ENCODE peak calls at places on chromosomes 2 and 18, in seven cellular contexts. One of them, this sample, is unnamed.

GRCh38 chr18:12046751-12047335 is 46.8 kb upstream of the ANKRD62 start:
- DNase-seq in activated CD8-positive, alpha-beta memory T cell treated with anti-CD3 and anti-CD28 coated beads for 24 hours: no peak
- DNase-seq in WTC11: no peak
- DNase-seq in SW480: no peak
- DNase-seq in HL-60: no peak
- DNase-seq in mucosa of gallbladder: no peak
- DNase-seq in NCI-H774: no peak
- DNase-seq in this sample: no peak

GRCh38 chr18:12257996-12258718 is 4.0 kb downstream of the CIDEA start:
- DNase-seq in HL-60: no peak
- DNase-seq in activated CD8-positive, alpha-beta memory T cell treated with anti-CD3 and anti-CD28 coated beads for 24 hours: no peak
- DNase-seq in mucosa of gallbladder: no peak
- DNase-seq in SW480: no peak
- DNase-seq in WTC11: no peak
- DNase-seq in NCI-H774: no peak
- DNase-seq in this sample: no peak

GRCh38 chr2:120686511-120687168 is 49.0 kb upstream of the GLI2 start:
- DNase-seq in HL-60: no peak
- DNase-seq in activated CD8-positive, alpha-beta memory T cell treated with anti-CD3 and anti-CD28 coated beads for 24 hours: no peak
- DNase-seq in SW480: no peak
- DNase-seq in WTC11: peak
- DNase-seq in mucosa of gallbladder: no peak
- DNase-seq in NCI-H774: no peak
- DNase-seq in this sample: no peak

GRCh38 chr2:201924453-201924852 is 109.2 kb upstream of the FZD7 start:
- DNase-seq in NCI-H774: no peak
- DNase-seq in SW480: no peak
- DNase-seq in activated CD8-positive, alpha-beta memory T cell treated with anti-CD3 and anti-CD28 coated beads for 24 hours: no peak
- DNase-seq in HL-60: no peak
- DNase-seq in mucosa of gallbladder: no peak
- DNase-seq in WTC11: no peak
- DNase-seq in this sample: no peak

GRCh38 chr2:212990697-212991096 is 160.7 kb downstream of the IKZF2 start:
- DNase-seq in SW480: no peak
- DNase-seq in NCI-H774: no peak
- DNase-seq in WTC11: no peak
- DNase-seq in activated CD8-positive, alpha-beta memory T cell treated with anti-CD3 and anti-CD28 coated beads for 24 hours: no peak
- DNase-seq in mucosa of gallbladder: no peak
- DNase-seq in HL-60: no peak
- DNase-seq in this sample: no peak

GRCh38 chr2:32532341-32532740 is 95.5 kb upstream of the TTC27 start:
- DNase-seq in SW480: no peak
- DNase-seq in activated CD8-positive, alpha-beta memory T cell treated with anti-CD3 and anti-CD28 coated beads for 24 hours: no peak
- DNase-seq in mucosa of gallbladder: no peak
- DNase-seq in HL-60: no peak
- DNase-seq in WTC11: no peak
- DNase-seq in NCI-H774: no peak
- DNase-seq in this sample: no peak

GRCh38 chr2:85907671-85908157 is 18.9 kb upstream of the ST3GAL5 start:
- DNase-seq in mucosa of gallbladder: no peak
- DNase-seq in activated CD8-positive, alpha-beta memory T cell treated with anti-CD3 and anti-CD28 coated beads for 24 hours: no peak
- DNase-seq in WTC11: no peak
- DNase-seq in NCI-H774: no peak
- DNase-seq in HL-60: no peak
- DNase-seq in SW480: no peak
- DNase-seq in this sample: no peak

GRCh38 chr2:15965564-15966019 is 25.2 kb downstream of the MYCN start:
- DNase-seq in SW480: no peak
- DNase-seq in activated CD8-positive, alpha-beta memory T cell treated with anti-CD3 and anti-CD28 coated beads for 24 hours: peak
- DNase-seq in mucosa of gallbladder: no peak
- DNase-seq in NCI-H774: no peak
- DNase-seq in WTC11: no peak
- DNase-seq in HL-60: no peak
- DNase-seq in this sample: no peak

GRCh38 chr2:65185012-65185411 is 42.6 kb upstream of the ACTR2 start:
- DNase-seq in activated CD8-positive, alpha-beta memory T cell treated with anti-CD3 and anti-CD28 coated beads for 24 hours: no peak
- DNase-seq in SW480: no peak
- DNase-seq in NCI-H774: no peak
- DNase-seq in HL-60: no peak
- DNase-seq in WTC11: no peak
- DNase-seq in mucosa of gallbladder: no peak
- DNase-seq in this sample: no peak

GRCh38 chr2:99837103-99837591 is 305.2 kb downstream of the AFF3 start:
- DNase-seq in NCI-H774: no peak
- DNase-seq in HL-60: no peak
- DNase-seq in WTC11: no peak
- DNase-seq in activated CD8-positive, alpha-beta memory T cell treated with anti-CD3 and anti-CD28 coated beads for 24 hours: no peak
- DNase-seq in SW480: no peak
- DNase-seq in mucosa of gallbladder: no peak
- DNase-seq in this sample: no peak

GRCh38 chr2:43269074-43269572 is 42.7 kb upstream of the ZFP36L2 start:
- DNase-seq in NCI-H774: no peak
- DNase-seq in activated CD8-positive, alpha-beta memory T cell treated with anti-CD3 and anti-CD28 coated beads for 24 hours: no peak
- DNase-seq in WTC11: no peak
- DNase-seq in HL-60: no peak
- DNase-seq in mucosa of gallbladder: peak
- DNase-seq in SW480: no peak
- DNase-seq in this sample: no peak

GRCh38 chr2:169300617-169301530 is 61.5 kb downstream of the LRP2 start:
- DNase-seq in SW480: no peak
- DNase-seq in activated CD8-positive, alpha-beta memory T cell treated with anti-CD3 and anti-CD28 coated beads for 24 hours: no peak
- DNase-seq in NCI-H774: no peak
- DNase-seq in HL-60: no peak
- DNase-seq in WTC11: no peak
- DNase-seq in mucosa of gallbladder: no peak
- DNase-seq in this sample: no peak

GRCh38 chr2:52895726-52896340 is 871.8 kb upstream of the CHAC2 start:
- DNase-seq in activated CD8-positive, alpha-beta memory T cell treated with anti-CD3 and anti-CD28 coated beads for 24 hours: no peak
- DNase-seq in mucosa of gallbladder: no peak
- DNase-seq in HL-60: no peak
- DNase-seq in WTC11: no peak
- DNase-seq in SW480: no peak
- DNase-seq in NCI-H774: no peak
- DNase-seq in this sample: no peak

GRCh38 chr2:165239230-165239629 is at the start of gene SCN2A:
- DNase-seq in mucosa of gallbladder: no peak
- DNase-seq in WTC11: no peak
- DNase-seq in activated CD8-positive, alpha-beta memory T cell treated with anti-CD3 and anti-CD28 coated beads for 24 hours: no peak
- DNase-seq in HL-60: peak
- DNase-seq in SW480: peak
- DNase-seq in NCI-H774: peak
- DNase-seq in this sample: peak

GRCh38 chr2:15842771-15843666 is 97.3 kb upstream of the MYCN start:
- DNase-seq in HL-60: no peak
- DNase-seq in NCI-H774: no peak
- DNase-seq in activated CD8-positive, alpha-beta memory T cell treated with anti-CD3 and anti-CD28 coated beads for 24 hours: no peak
- DNase-seq in mucosa of gallbladder: no peak
- DNase-seq in WTC11: no peak
- DNase-seq in SW480: no peak
- DNase-seq in this sample: no peak

GRCh38 chr18:49863769-49864615 is 50.7 kb upstream of the ACAA2 start:
- DNase-seq in HL-60: no peak
- DNase-seq in activated CD8-positive, alpha-beta memory T cell treated with anti-CD3 and anti-CD28 coated beads for 24 hours: no peak
- DNase-seq in WTC11: no peak
- DNase-seq in SW480: no peak
- DNase-seq in NCI-H774: no peak
- DNase-seq in mucosa of gallbladder: no peak
- DNase-seq in this sample: no peak

GRCh38 chr2:17043173-17043572 is 377.5 kb upstream of the CYRIA start:
- DNase-seq in SW480: no peak
- DNase-seq in HL-60: no peak
- DNase-seq in mucosa of gallbladder: no peak
- DNase-seq in activated CD8-positive, alpha-beta memory T cell treated with anti-CD3 and anti-CD28 coated beads for 24 hours: no peak
- DNase-seq in WTC11: no peak
- DNase-seq in NCI-H774: no peak
- DNase-seq in this sample: no peak

GRCh38 chr18:11050966-11051365 is 98.4 kb downstream of the PIEZO2 start:
- DNase-seq in activated CD8-positive, alpha-beta memory T cell treated with anti-CD3 and anti-CD28 coated beads for 24 hours: no peak
- DNase-seq in WTC11: no peak
- DNase-seq in HL-60: no peak
- DNase-seq in NCI-H774: no peak
- DNase-seq in mucosa of gallbladder: no peak
- DNase-seq in SW480: peak
- DNase-seq in this sample: no peak

GRCh38 chr2:232525796-232526195 is at the start of gene CHRND:
- DNase-seq in HL-60: no peak
- DNase-seq in SW480: peak
- DNase-seq in WTC11: no peak
- DNase-seq in NCI-H774: no peak
- DNase-seq in mucosa of gallbladder: no peak
- DNase-seq in activated CD8-positive, alpha-beta memory T cell treated with anti-CD3 and anti-CD28 coated beads for 24 hours: no peak
- DNase-seq in this sample: no peak

GRCh38 chr2:68755071-68755470 is 20.5 kb downstream of the ARHGAP25 start:
- DNase-seq in activated CD8-positive, alpha-beta memory T cell treated with anti-CD3 and anti-CD28 coated beads for 24 hours: no peak
- DNase-seq in SW480: no peak
- DNase-seq in NCI-H774: no peak
- DNase-seq in HL-60: no peak
- DNase-seq in mucosa of gallbladder: no peak
- DNase-seq in WTC11: no peak
- DNase-seq in this sample: no peak

GRCh38 chr2:66561645-66562336 is 126.9 kb downstream of the MEIS1 start:
- DNase-seq in WTC11: no peak
- DNase-seq in activated CD8-positive, alpha-beta memory T cell treated with anti-CD3 and anti-CD28 coated beads for 24 hours: no peak
- DNase-seq in HL-60: no peak
- DNase-seq in NCI-H774: no peak
- DNase-seq in SW480: no peak
- DNase-seq in mucosa of gallbladder: no peak
- DNase-seq in this sample: no peak

GRCh38 chr2:19979932-19980331 is 10.0 kb downstream of the WDR35 start:
- DNase-seq in WTC11: no peak
- DNase-seq in HL-60: no peak
- DNase-seq in SW480: no peak
- DNase-seq in activated CD8-positive, alpha-beta memory T cell treated with anti-CD3 and anti-CD28 coated beads for 24 hours: no peak
- DNase-seq in mucosa of gallbladder: no peak
- DNase-seq in NCI-H774: no peak
- DNase-seq in this sample: no peak

GRCh38 chr2:1072258-1072657 is 121.6 kb downstream of the SNTG2 start:
- DNase-seq in activated CD8-positive, alpha-beta memory T cell treated with anti-CD3 and anti-CD28 coated beads for 24 hours: no peak
- DNase-seq in NCI-H774: no peak
- DNase-seq in SW480: no peak
- DNase-seq in mucosa of gallbladder: no peak
- DNase-seq in WTC11: no peak
- DNase-seq in HL-60: no peak
- DNase-seq in this sample: no peak

GRCh38 chr2:127032601-127033000 is 74.4 kb downstream of the BIN1 start:
- DNase-seq in WTC11: no peak
- DNase-seq in activated CD8-positive, alpha-beta memory T cell treated with anti-CD3 and anti-CD28 coated beads for 24 hours: no peak
- DNase-seq in NCI-H774: no peak
- DNase-seq in HL-60: no peak
- DNase-seq in mucosa of gallbladder: no peak
- DNase-seq in SW480: peak
- DNase-seq in this sample: no peak

GRCh38 chr2:8477511-8478132 is 204.2 kb upstream of the ID2 start:
- DNase-seq in HL-60: peak
- DNase-seq in SW480: no peak
- DNase-seq in NCI-H774: no peak
- DNase-seq in mucosa of gallbladder: no peak
- DNase-seq in WTC11: no peak
- DNase-seq in activated CD8-positive, alpha-beta memory T cell treated with anti-CD3 and anti-CD28 coated beads for 24 hours: no peak
- DNase-seq in this sample: peak

GRCh38 chr18:70046796-70047195 is 99.1 kb upstream of the CD226 start:
- DNase-seq in WTC11: no peak
- DNase-seq in mucosa of gallbladder: no peak
- DNase-seq in SW480: no peak
- DNase-seq in NCI-H774: no peak
- DNase-seq in activated CD8-positive, alpha-beta memory T cell treated with anti-CD3 and anti-CD28 coated beads for 24 hours: no peak
- DNase-seq in HL-60: no peak
- DNase-seq in this sample: no peak

GRCh38 chr2:216775043-216775453 is 79.7 kb upstream of the IGFBP5 start:
- DNase-seq in SW480: peak
- DNase-seq in activated CD8-positive, alpha-beta memory T cell treated with anti-CD3 and anti-CD28 coated beads for 24 hours: no peak
- DNase-seq in mucosa of gallbladder: no peak
- DNase-seq in WTC11: no peak
- DNase-seq in NCI-H774: peak
- DNase-seq in HL-60: no peak
- DNase-seq in this sample: no peak

GRCh38 chr2:46010925-46011490 is 286.2 kb upstream of the EPAS1 start:
- DNase-seq in SW480: peak
- DNase-seq in HL-60: no peak
- DNase-seq in mucosa of gallbladder: no peak
- DNase-seq in NCI-H774: no peak
- DNase-seq in activated CD8-positive, alpha-beta memory T cell treated with anti-CD3 and anti-CD28 coated beads for 24 hours: no peak
- DNase-seq in WTC11: no peak
- DNase-seq in this sample: peak

GRCh38 chr2:104702451-104702850 is 151.5 kb upstream of the POU3F3 start:
- DNase-seq in activated CD8-positive, alpha-beta memory T cell treated with anti-CD3 and anti-CD28 coated beads for 24 hours: no peak
- DNase-seq in WTC11: no peak
- DNase-seq in SW480: no peak
- DNase-seq in mucosa of gallbladder: no peak
- DNase-seq in NCI-H774: no peak
- DNase-seq in HL-60: no peak
- DNase-seq in this sample: no peak

GRCh38 chr18:63155169-63155852 is 164.3 kb downstream of the BCL2 start:
- DNase-seq in mucosa of gallbladder: peak
- DNase-seq in SW480: peak
- DNase-seq in NCI-H774: peak
- DNase-seq in HL-60: no peak
- DNase-seq in WTC11: peak
- DNase-seq in activated CD8-positive, alpha-beta memory T cell treated with anti-CD3 and anti-CD28 coated beads for 24 hours: peak
- DNase-seq in this sample: no peak

GRCh38 chr2:64276417-64277095 is 132.3 kb upstream of the PELI1 start:
- DNase-seq in SW480: no peak
- DNase-seq in NCI-H774: no peak
- DNase-seq in WTC11: peak
- DNase-seq in HL-60: no peak
- DNase-seq in activated CD8-positive, alpha-beta memory T cell treated with anti-CD3 and anti-CD28 coated beads for 24 hours: no peak
- DNase-seq in mucosa of gallbladder: no peak
- DNase-seq in this sample: no peak

GRCh38 chr2:112623913-112624777 is 21.6 kb upstream of the SLC20A1 start:
- DNase-seq in HL-60: peak
- DNase-seq in NCI-H774: no peak
- DNase-seq in activated CD8-positive, alpha-beta memory T cell treated with anti-CD3 and anti-CD28 coated beads for 24 hours: peak
- DNase-seq in mucosa of gallbladder: no peak
- DNase-seq in SW480: peak
- DNase-seq in WTC11: no peak
- DNase-seq in this sample: no peak

GRCh38 chr2:9692392-9693137 is 61.8 kb upstream of the YWHAQ start:
- DNase-seq in NCI-H774: no peak
- DNase-seq in HL-60: no peak
- DNase-seq in SW480: peak
- DNase-seq in activated CD8-positive, alpha-beta memory T cell treated with anti-CD3 and anti-CD28 coated beads for 24 hours: no peak
- DNase-seq in WTC11: no peak
- DNase-seq in mucosa of gallbladder: no peak
- DNase-seq in this sample: no peak

This sample was measured in AML-193.